ENCODE peak calls at places on chromosomes 13 and 19, in eight cellular contexts. D, Q, E, N, R, J, Y and A are unnamed samples.

GRCh38 chr19:1214862-1215731 is 9.5 kb downstream of the STK11 start:
- DNase-seq in N (no peak), R (no peak), E (peak), D (no peak), Q (peak), J (no peak), Y (no peak), A (no peak)

GRCh38 chr19:58361900-58362271 is 665 bp downstream of the ZNF497 start:
- DNase-seq in E (peak), J (no peak), Y (no peak), R (no peak), N (no peak), Q (peak), D (no peak), A (peak)

GRCh38 chr13:43558942-43559341 is 227.8 kb downstream of the ENOX1 start:
- DNase-seq in E (no peak), R (no peak), D (peak), Q (no peak), J (no peak), N (no peak), Y (no peak), A (no peak)

GRCh38 chr19:55244004-55244680 is 14.7 kb downstream of the PPP6R1 start:
- DNase-seq in R (no peak), N (no peak), Q (no peak), Y (no peak), E (no peak), J (no peak), D (no peak), A (no peak)

GRCh38 chr19:16398530-16399241 is 73.1 kb downstream of the EPS15L1 start:
- DNase-seq in J (no peak), D (no peak), Y (no peak), R (no peak), Q (no peak), N (no peak), E (no peak), A (no peak)

GRCh38 chr19:850221-850978 is 1.7 kb upstream of the ELANE start:
- DNase-seq in R (no peak), Q (peak), N (peak), J (no peak), Y (no peak), D (no peak), E (peak), A (no peak)

GRCh38 chr13:24168980-24169379 is 8.5 kb downstream of the SPATA13 start:
- DNase-seq in Y (no peak), J (no peak), Q (peak), N (no peak), R (no peak), D (no peak), E (no peak), A (no peak)

GRCh38 chr13:28489536-28489935 is 5.4 kb downstream of the FLT1 start:
- DNase-seq in R (no peak), E (peak), J (no peak), N (peak), Q (peak), Y (no peak), D (no peak), A (no peak)

GRCh38 chr19:16575282-16575681 is 3.1 kb upstream of the SLC35E1 start:
- DNase-seq in J (no peak), R (no peak), E (no peak), N (no peak), Q (no peak), D (no peak), Y (no peak), A (no peak)

GRCh38 chr13:49098198-49098597 is 121.9 kb upstream of the MLNR start:
- DNase-seq in J (no peak), Q (peak), Y (no peak), E (peak), N (peak), D (no peak), R (no peak), A (no peak)

GRCh38 chr13:42751693-42752092 is 29.7 kb upstream of the FAM216B start:
- DNase-seq in N (no peak), E (no peak), D (no peak), Y (no peak), Q (no peak), R (no peak), J (no peak), A (no peak)

GRCh38 chr13:112012004-112012704 is 54.8 kb upstream of the SOX1 start:
- DNase-seq in E (no peak), D (no peak), Q (no peak), N (no peak), R (no peak), Y (no peak), J (no peak), A (no peak)

GRCh38 chr13:48402325-48402962 is 10.5 kb downstream of the LPAR6 start:
- DNase-seq in J (no peak), N (no peak), D (no peak), E (no peak), Y (no peak), Q (no peak), R (no peak), A (no peak)

GRCh38 chr19:30689474-30689873 is 317.3 kb downstream of the ZNF536 start:
- DNase-seq in D (no peak), N (no peak), J (no peak), Q (no peak), R (no peak), E (no peak), Y (no peak), A (no peak)

GRCh38 chr19:4556574-4557185 is 2.8 kb downstream of the SEMA6B start:
- DNase-seq in N (no peak), Y (no peak), E (peak), R (no peak), J (no peak), D (no peak), Q (peak), A (no peak)

GRCh38 chr19:42178791-42179500 is 38.5 kb downstream of the DEDD2 start:
- DNase-seq in N (no peak), E (no peak), J (no peak), D (no peak), R (no peak), Y (no peak), Q (no peak), A (no peak)

GRCh38 chr13:46633416-46633815 is 80.4 kb downstream of the LRCH1 start:
- DNase-seq in D (no peak), Q (peak), R (no peak), Y (no peak), E (peak), J (no peak), N (no peak), A (no peak)

GRCh38 chr19:10533656-10534386 is 9.9 kb upstream of the ATG4D start:
- DNase-seq in E (no peak), Y (no peak), R (no peak), N (peak), Q (peak), J (no peak), D (no peak), A (no peak)

GRCh38 chr13:112901951-112902651 is 66.9 kb upstream of the MCF2L start:
- DNase-seq in D (no peak), E (no peak), R (no peak), Y (no peak), N (no peak), Q (no peak), J (no peak), A (no peak)

GRCh38 chr19:10013834-10014618 is 743 bp downstream of the RDH8 start:
- DNase-seq in R (no peak), D (no peak), E (no peak), Q (no peak), J (no peak), N (no peak), Y (no peak), A (no peak)

GRCh38 chr13:114119196-114119595 is 13.2 kb downstream of the RASA3 start:
- DNase-seq in Q (peak), N (peak), R (no peak), J (no peak), Y (no peak), D (no peak), E (peak), A (no peak)

GRCh38 chr13:33615436-33615835 is 202.5 kb upstream of the RFC3 start:
- DNase-seq in R (no peak), J (no peak), D (peak), E (no peak), Q (no peak), N (no peak), Y (no peak), A (no peak)

GRCh38 chr19:48506138-48506733 is 5.4 kb downstream of the LMTK3 start:
- DNase-seq in N (peak), Y (no peak), Q (peak), R (no peak), J (no peak), D (no peak), E (no peak), A (no peak)

GRCh38 chr19:19459707-19460251 is 54.3 kb downstream of the GATAD2A start:
- DNase-seq in J (no peak), Y (peak), N (no peak), Q (peak), R (no peak), D (no peak), E (peak), A (no peak)

GRCh38 chr19:2550431-2551171 is 74.7 kb downstream of the GADD45B start:
- DNase-seq in E (no peak), R (no peak), Y (no peak), N (no peak), Q (peak), J (no peak), D (peak), A (no peak)

GRCh38 chr19:57802269-57802668 is 12.4 kb downstream of the ZNF552 start:
- DNase-seq in D (no peak), E (no peak), R (no peak), N (no peak), Y (no peak), Q (no peak), J (no peak), A (no peak)

GRCh38 chr19:51702754-51703654 is 9.9 kb downstream of the SPACA6 start:
- DNase-seq in Q (no peak), D (peak), Y (no peak), R (peak), J (no peak), E (no peak), N (no peak), A (no peak)

GRCh38 chr19:40687525-40688016 is 2.9 kb downstream of the NUMBL start:
- DNase-seq in Y (no peak), Q (peak), N (peak), R (no peak), J (no peak), D (no peak), E (no peak), A (no peak)

GRCh38 chr13:32278456-32278855 is 36.7 kb downstream of the ZAR1L start:
- DNase-seq in Y (no peak), E (peak), N (no peak), Q (peak), J (no peak), R (no peak), D (no peak), A (no peak)

GRCh38 chr13:27619711-27620376 is 485 bp downstream of the LNX2 start:
- DNase-seq in Q (peak), R (no peak), J (no peak), D (no peak), E (peak), N (no peak), Y (peak), A (no peak)

GRCh38 chr19:2625434-2625833 is 77.1 kb downstream of the GNG7 start:
- DNase-seq in E (no peak), Q (no peak), Y (no peak), R (no peak), J (no peak), D (no peak), N (no peak), A (no peak)

GRCh38 chr13:113802090-113802531 is 43.1 kb downstream of the TMEM255B start:
- DNase-seq in Y (no peak), N (peak), R (no peak), Q (peak), E (peak), D (no peak), J (no peak), A (no peak)

GRCh38 chr13:100341327-100341726 is 247.3 kb downstream of the GGACT start:
- DNase-seq in R (no peak), N (no peak), Q (no peak), E (no peak), Y (no peak), J (no peak), D (no peak), A (no peak)

GRCh38 chr13:61128850-61129645 is 286.6 kb downstream of the PCDH20 start:
- DNase-seq in Y (no peak), D (no peak), J (no peak), E (no peak), Q (no peak), R (no peak), N (no peak), A (no peak)

GRCh38 chr19:35790981-35791813 is 15.8 kb downstream of the ARHGAP33 start:
- DNase-seq in E (no peak), J (no peak), D (no peak), N (no peak), Y (no peak), R (no peak), Q (no peak), A (no peak)

GRCh38 chr13:44815507-44816074 is 173.7 kb downstream of the NUFIP1 start:
- DNase-seq in N (peak), Y (no peak), Q (peak), J (peak), E (peak), R (peak), D (no peak), A (no peak)

GRCh38 chr13:112968910-112969691 is at the start of gene MCF2L:
- DNase-seq in D (peak), Q (peak), Y (peak), J (no peak), R (peak), N (peak), E (peak), A (no peak)

GRCh38 chr13:35157143-35157755 is 215.2 kb downstream of the NBEA start:
- DNase-seq in D (peak), Y (no peak), Q (peak), J (no peak), E (peak), R (peak), N (no peak), A (no peak)